ENCODE peak calls at places on chromosomes 3 and 15, in nine cellular contexts. One of them, this sample, is unnamed. For H3K9me3, the result is how much of the 10 kb centered on the place peaks cover.

GRCh38 chr3:99895706-99896441 is 78.2 kb downstream of the CMSS1 start:
- DNase-seq in CD4-positive, alpha-beta T cell: no peak
- DNase-seq in osteoblast: peak
- DNase-seq in breast epithelium: no peak
- DNase-seq in right lobe of liver: no peak
- DNase-seq in suprapubic skin: no peak
- DNase-seq in PC-9: peak
- DNase-seq in IMR-90: peak
- DNase-seq in neural progenitor cell: no peak
- DNase-seq in this sample: no peak

GRCh38 chr3:149016669-149017541 is 25.6 kb downstream of the GYG1 start:
- DNase-seq in right lobe of liver: no peak
- DNase-seq in breast epithelium: no peak
- DNase-seq in PC-9: no peak
- DNase-seq in IMR-90: peak
- DNase-seq in CD4-positive, alpha-beta T cell: no peak
- DNase-seq in suprapubic skin: no peak
- DNase-seq in neural progenitor cell: no peak
- DNase-seq in osteoblast: peak
- DNase-seq in this sample: no peak

GRCh38 chr3:142844339-142844977 is 44.4 kb downstream of the PCOLCE2 start:
- DNase-seq in IMR-90: peak
- DNase-seq in PC-9: peak
- DNase-seq in right lobe of liver: no peak
- DNase-seq in CD4-positive, alpha-beta T cell: no peak
- DNase-seq in suprapubic skin: no peak
- DNase-seq in osteoblast: peak
- DNase-seq in neural progenitor cell: peak
- DNase-seq in breast epithelium: no peak
- DNase-seq in this sample: peak

GRCh38 chr3:185318136-185318535 is 44.8 kb upstream of the MAP3K13 start:
- DNase-seq in neural progenitor cell: no peak
- DNase-seq in IMR-90: peak
- DNase-seq in right lobe of liver: no peak
- DNase-seq in osteoblast: peak
- DNase-seq in CD4-positive, alpha-beta T cell: no peak
- DNase-seq in suprapubic skin: no peak
- DNase-seq in PC-9: peak
- DNase-seq in breast epithelium: no peak
- DNase-seq in this sample: no peak

GRCh38 chr3:187536185-187536584 is 134.0 kb downstream of the SST start:
- DNase-seq in suprapubic skin: no peak
- DNase-seq in osteoblast: no peak
- DNase-seq in IMR-90: no peak
- DNase-seq in PC-9: no peak
- DNase-seq in neural progenitor cell: no peak
- DNase-seq in right lobe of liver: no peak
- DNase-seq in CD4-positive, alpha-beta T cell: no peak
- DNase-seq in breast epithelium: no peak
- DNase-seq in this sample: no peak

GRCh38 chr3:131402391-131403039 is 20.9 kb downstream of the NUDT16 start:
- DNase-seq in right lobe of liver: no peak
- DNase-seq in neural progenitor cell: no peak
- DNase-seq in PC-9: peak
- DNase-seq in CD4-positive, alpha-beta T cell: no peak
- DNase-seq in osteoblast: no peak
- DNase-seq in IMR-90: peak
- DNase-seq in breast epithelium: no peak
- DNase-seq in suprapubic skin: no peak
- DNase-seq in this sample: no peak

GRCh38 chr3:77159182-77159581 is 119.3 kb downstream of the ROBO2 start:
- DNase-seq in CD4-positive, alpha-beta T cell: no peak
- DNase-seq in PC-9: no peak
- DNase-seq in osteoblast: no peak
- DNase-seq in right lobe of liver: no peak
- DNase-seq in IMR-90: no peak
- DNase-seq in breast epithelium: no peak
- DNase-seq in neural progenitor cell: no peak
- DNase-seq in suprapubic skin: no peak
- DNase-seq in this sample: no peak

GRCh38 chr15:100131321-100132224 is 210.2 kb downstream of the ADAMTS17 start:
- DNase-seq in right lobe of liver: peak
- DNase-seq in IMR-90: peak
- DNase-seq in suprapubic skin: no peak
- DNase-seq in neural progenitor cell: peak
- DNase-seq in CD4-positive, alpha-beta T cell: no peak
- DNase-seq in osteoblast: peak
- DNase-seq in PC-9: no peak
- DNase-seq in breast epithelium: no peak
- DNase-seq in this sample: no peak

GRCh38 chr3:69097407-69098086 is 12.8 kb downstream of the ARL6IP5 start:
- DNase-seq in suprapubic skin: no peak
- DNase-seq in neural progenitor cell: no peak
- DNase-seq in breast epithelium: no peak
- DNase-seq in PC-9: no peak
- DNase-seq in CD4-positive, alpha-beta T cell: no peak
- DNase-seq in IMR-90: no peak
- DNase-seq in right lobe of liver: no peak
- DNase-seq in osteoblast: no peak
- DNase-seq in this sample: no peak

GRCh38 chr3:110940074-110940473 is 131.5 kb upstream of the NECTIN3 start:
- DNase-seq in suprapubic skin: no peak
- DNase-seq in CD4-positive, alpha-beta T cell: no peak
- DNase-seq in IMR-90: no peak
- DNase-seq in right lobe of liver: no peak
- DNase-seq in PC-9: no peak
- DNase-seq in breast epithelium: no peak
- DNase-seq in osteoblast: no peak
- DNase-seq in neural progenitor cell: no peak
- DNase-seq in this sample: no peak

GRCh38 chr3:114879059-114880031 is 267.7 kb downstream of the ZBTB20 start:
- DNase-seq in PC-9: no peak
- DNase-seq in osteoblast: peak
- DNase-seq in CD4-positive, alpha-beta T cell: no peak
- DNase-seq in right lobe of liver: no peak
- DNase-seq in breast epithelium: no peak
- DNase-seq in IMR-90: peak
- DNase-seq in suprapubic skin: no peak
- DNase-seq in neural progenitor cell: no peak
- DNase-seq in this sample: no peak

GRCh38 chr3:13653631-13654279 is 104.8 kb downstream of the FBLN2 start:
- DNase-seq in breast epithelium: no peak
- DNase-seq in PC-9: peak
- DNase-seq in osteoblast: peak
- DNase-seq in neural progenitor cell: no peak
- DNase-seq in IMR-90: no peak
- DNase-seq in right lobe of liver: no peak
- DNase-seq in suprapubic skin: no peak
- DNase-seq in CD4-positive, alpha-beta T cell: no peak
- DNase-seq in this sample: no peak

GRCh38 chr3:193805448-193805847 is 212.4 kb downstream of the OPA1 start:
- DNase-seq in right lobe of liver: no peak
- DNase-seq in osteoblast: peak
- DNase-seq in PC-9: peak
- DNase-seq in breast epithelium: peak
- DNase-seq in IMR-90: peak
- DNase-seq in suprapubic skin: peak
- DNase-seq in neural progenitor cell: no peak
- DNase-seq in CD4-positive, alpha-beta T cell: no peak
- DNase-seq in this sample: no peak

GRCh38 chr15:80502782-80503181 is 98.6 kb downstream of the ARNT2 start:
- DNase-seq in IMR-90: no peak
- DNase-seq in PC-9: no peak
- DNase-seq in CD4-positive, alpha-beta T cell: no peak
- DNase-seq in neural progenitor cell: no peak
- DNase-seq in breast epithelium: no peak
- DNase-seq in right lobe of liver: no peak
- DNase-seq in suprapubic skin: no peak
- DNase-seq in osteoblast: no peak
- DNase-seq in this sample: no peak

GRCh38 chr3:183293966-183294365 is 40.9 kb downstream of the B3GNT5 start:
- DNase-seq in PC-9: no peak
- DNase-seq in right lobe of liver: no peak
- DNase-seq in CD4-positive, alpha-beta T cell: no peak
- DNase-seq in IMR-90: no peak
- DNase-seq in neural progenitor cell: no peak
- DNase-seq in breast epithelium: no peak
- DNase-seq in suprapubic skin: no peak
- DNase-seq in osteoblast: no peak
- DNase-seq in this sample: no peak

GRCh38 chr3:180036678-180037455 is at the start of gene PEX5L:
- DNase-seq in neural progenitor cell: peak
- DNase-seq in suprapubic skin: no peak
- DNase-seq in osteoblast: peak
- DNase-seq in PC-9: no peak
- DNase-seq in breast epithelium: peak
- DNase-seq in right lobe of liver: peak
- DNase-seq in CD4-positive, alpha-beta T cell: no peak
- DNase-seq in IMR-90: peak
- DNase-seq in this sample: no peak

DNA sequence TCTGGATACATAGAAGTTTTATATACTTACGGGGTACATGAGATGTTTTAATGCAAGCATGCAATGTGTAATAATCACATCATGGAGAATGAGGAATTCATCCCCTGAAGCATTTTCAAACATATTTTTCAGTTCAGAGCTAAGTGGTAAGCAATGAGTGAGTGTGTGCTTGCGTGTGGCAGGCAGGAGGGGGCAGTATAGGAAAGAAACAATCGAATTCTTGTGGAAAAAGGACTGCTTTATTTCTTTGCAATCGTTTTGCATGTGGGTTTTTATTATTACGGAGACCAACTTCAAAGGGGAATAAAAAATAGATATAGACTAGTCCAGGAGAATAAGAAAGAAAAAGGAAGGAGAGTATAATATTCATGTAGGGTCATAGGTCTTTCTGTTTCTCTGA is 271.6 kb downstream of the CHL1 start:
- DNase-seq in breast epithelium: no peak
- DNase-seq in PC-9: no peak
- DNase-seq in neural progenitor cell: peak
- DNase-seq in IMR-90: no peak
- DNase-seq in CD4-positive, alpha-beta T cell: no peak
- DNase-seq in suprapubic skin: no peak
- DNase-seq in osteoblast: no peak
- DNase-seq in right lobe of liver: no peak
- DNase-seq in this sample: peak
- H3K9me3 ChIP-seq in breast epithelium: under half
- H3K9me3 ChIP-seq in PC-9: under half
- H3K9me3 ChIP-seq in neural progenitor cell: under half
- H3K9me3 ChIP-seq in IMR-90: under half
- H3K9me3 ChIP-seq in CD4-positive, alpha-beta T cell: under half
- H3K9me3 ChIP-seq in suprapubic skin: under half
- H3K9me3 ChIP-seq in osteoblast: under half
- H3K9me3 ChIP-seq in right lobe of liver: under half
- H3K9me3 ChIP-seq in this sample: under half

DNA sequence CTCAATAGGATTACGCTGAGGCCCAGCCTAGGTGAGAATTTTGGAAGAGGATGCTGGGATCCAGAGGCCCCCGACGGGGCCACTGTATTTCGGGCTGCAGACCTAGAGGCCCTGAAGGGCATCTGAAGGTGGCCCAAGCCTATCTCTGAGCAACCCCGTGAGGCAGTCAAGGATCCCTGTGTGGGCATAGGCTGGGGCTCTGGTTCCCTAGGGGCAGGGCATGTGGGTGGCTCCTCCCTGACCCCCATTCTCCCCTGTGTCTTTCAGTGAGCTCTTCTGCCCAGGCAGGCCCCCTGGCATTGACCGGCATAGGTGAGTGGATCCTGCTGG is 216.0 kb downstream of the SNRPN start:
- DNase-seq in breast epithelium: no peak
- DNase-seq in osteoblast: peak
- DNase-seq in PC-9: no peak
- DNase-seq in IMR-90: no peak
- DNase-seq in right lobe of liver: peak
- DNase-seq in CD4-positive, alpha-beta T cell: no peak
- DNase-seq in neural progenitor cell: no peak
- DNase-seq in suprapubic skin: no peak
- DNase-seq in this sample: no peak
- H3K9me3 ChIP-seq in breast epithelium: half or more
- H3K9me3 ChIP-seq in osteoblast: under half
- H3K9me3 ChIP-seq in PC-9: under half
- H3K9me3 ChIP-seq in IMR-90: under half
- H3K9me3 ChIP-seq in right lobe of liver: under half
- H3K9me3 ChIP-seq in CD4-positive, alpha-beta T cell: under half
- H3K9me3 ChIP-seq in neural progenitor cell: under half
- H3K9me3 ChIP-seq in suprapubic skin: under half
- H3K9me3 ChIP-seq in this sample: under half

GRCh38 chr15:98062869-98063268 is 102.4 kb downstream of the ARRDC4 start:
- DNase-seq in right lobe of liver: no peak
- DNase-seq in IMR-90: no peak
- DNase-seq in CD4-positive, alpha-beta T cell: no peak
- DNase-seq in osteoblast: no peak
- DNase-seq in neural progenitor cell: no peak
- DNase-seq in PC-9: no peak
- DNase-seq in suprapubic skin: no peak
- DNase-seq in breast epithelium: no peak
- DNase-seq in this sample: no peak

GRCh38 chr15:98063311-98063710 is 102.8 kb downstream of the ARRDC4 start:
- DNase-seq in neural progenitor cell: no peak
- DNase-seq in right lobe of liver: no peak
- DNase-seq in osteoblast: no peak
- DNase-seq in IMR-90: no peak
- DNase-seq in suprapubic skin: no peak
- DNase-seq in PC-9: no peak
- DNase-seq in breast epithelium: no peak
- DNase-seq in CD4-positive, alpha-beta T cell: no peak
- DNase-seq in this sample: no peak

GRCh38 chr15:98051734-98052133 is 91.2 kb downstream of the ARRDC4 start:
- DNase-seq in PC-9: no peak
- DNase-seq in IMR-90: no peak
- DNase-seq in osteoblast: no peak
- DNase-seq in suprapubic skin: no peak
- DNase-seq in breast epithelium: no peak
- DNase-seq in neural progenitor cell: no peak
- DNase-seq in CD4-positive, alpha-beta T cell: no peak
- DNase-seq in right lobe of liver: no peak
- DNase-seq in this sample: no peak

GRCh38 chr15:98057453-98057852 is 97.0 kb downstream of the ARRDC4 start:
- DNase-seq in PC-9: no peak
- DNase-seq in suprapubic skin: no peak
- DNase-seq in osteoblast: no peak
- DNase-seq in IMR-90: no peak
- DNase-seq in CD4-positive, alpha-beta T cell: no peak
- DNase-seq in neural progenitor cell: no peak
- DNase-seq in right lobe of liver: no peak
- DNase-seq in breast epithelium: no peak
- DNase-seq in this sample: no peak
- H3K9me3 ChIP-seq in PC-9: under half
- H3K9me3 ChIP-seq in suprapubic skin: under half
- H3K9me3 ChIP-seq in osteoblast: under half
- H3K9me3 ChIP-seq in IMR-90: under half
- H3K9me3 ChIP-seq in CD4-positive, alpha-beta T cell: under half
- H3K9me3 ChIP-seq in neural progenitor cell: under half
- H3K9me3 ChIP-seq in right lobe of liver: under half
- H3K9me3 ChIP-seq in breast epithelium: under half
- H3K9me3 ChIP-seq in this sample: under half

DNA sequence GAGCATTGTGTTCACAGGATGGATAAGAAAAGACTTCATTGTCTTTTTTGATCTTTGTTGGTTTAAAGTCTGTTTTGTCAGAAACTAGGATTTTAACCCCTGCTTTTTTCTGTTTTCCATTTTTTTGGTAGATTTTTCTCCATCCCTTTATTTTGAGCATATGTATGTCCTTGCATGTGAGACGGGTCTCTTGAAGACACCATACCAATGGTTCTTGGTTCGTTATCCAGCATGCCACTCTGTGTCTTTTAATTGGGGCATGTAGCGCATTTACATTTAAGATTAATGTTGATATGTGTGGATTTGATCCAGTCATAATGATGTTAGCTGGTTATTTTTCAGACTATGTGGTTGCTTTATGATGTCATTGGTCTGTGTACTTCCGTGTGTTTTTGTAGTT is 687.0 kb downstream of the NAALADL2 start:
- DNase-seq in CD4-positive, alpha-beta T cell: no peak
- DNase-seq in suprapubic skin: no peak
- DNase-seq in PC-9: no peak
- DNase-seq in breast epithelium: no peak
- DNase-seq in IMR-90: no peak
- DNase-seq in neural progenitor cell: no peak
- DNase-seq in right lobe of liver: no peak
- DNase-seq in osteoblast: no peak
- DNase-seq in this sample: no peak
- H3K9me3 ChIP-seq in CD4-positive, alpha-beta T cell: under half
- H3K9me3 ChIP-seq in suprapubic skin: under half
- H3K9me3 ChIP-seq in PC-9: under half
- H3K9me3 ChIP-seq in breast epithelium: under half
- H3K9me3 ChIP-seq in IMR-90: under half
- H3K9me3 ChIP-seq in neural progenitor cell: under half
- H3K9me3 ChIP-seq in right lobe of liver: under half
- H3K9me3 ChIP-seq in osteoblast: under half
- H3K9me3 ChIP-seq in this sample: under half

This sample was measured in OCI-LY7.